ENCODE peak calls at places on chromosomes 7 and 10, in four cellular contexts. Q is DND-41, I is H1, W is WERI-Rb-1. O is an unnamed sample. For H3K36me3, the result is how much of the 10 kb centered on the place peaks cover.

GRCh38 chr7:158957507-158957900 is 101.1 kb downstream of the DYNC2I1 start:
- DNase-seq in I (no peak), Q (no peak), W (peak), O (no peak)

GRCh38 chr7:138434458-138435093 is 25.5 kb upstream of the TRIM24 start:
- DNase-seq in W (no peak), Q (no peak), I (no peak), O (no peak)

GRCh38 chr10:100101526-100102076 is 19.9 kb upstream of the CPN1 start:
- DNase-seq in Q (no peak), W (peak), I (no peak), O (no peak)

GRCh38 chr7:36278767-36279171 is 110.9 kb upstream of the ANLN start:
- DNase-seq in W (no peak), I (no peak), Q (no peak), O (no peak)

GRCh38 chr10:132551093-132551807 is 13.7 kb downstream of the INPP5A start:
- DNase-seq in Q (peak), W (no peak), I (no peak), O (peak)

GRCh38 chr7:116093516-116094301 is 63.1 kb upstream of the TFEC start:
- DNase-seq in W (no peak), I (no peak), Q (no peak), O (no peak)

GRCh38 chr10:67780759-67781538 is 57.0 kb downstream of the DNAJC12 start:
- DNase-seq in W (no peak), I (no peak), Q (peak), O (no peak)

GRCh38 chr7:25953859-25954258 is 198.1 kb upstream of the NFE2L3 start:
- DNase-seq in I (no peak), W (no peak), Q (no peak), O (no peak)

GRCh38 chr7:78649976-78650375 is 803.5 kb downstream of the MAGI2 start:
- DNase-seq in I (no peak), Q (no peak), W (no peak), O (no peak)

GRCh38 chr10:115117301-115117700 is 24.1 kb downstream of the ATRNL1 start:
- DNase-seq in Q (no peak), I (no peak), W (no peak), O (no peak)

GRCh38 chr10:129272171-129272570 is 194.9 kb upstream of the MGMT start:
- DNase-seq in Q (no peak), I (no peak), W (no peak), O (no peak)

GRCh38 chr7:91082854-91083495 is 181.3 kb upstream of the FZD1 start:
- DNase-seq in Q (no peak), I (no peak), W (no peak), O (no peak)

GRCh38 chr7:149007146-149007545 is 21.2 kb downstream of the PDIA4 start:
- DNase-seq in I (no peak), Q (no peak), W (no peak), O (no peak)

GRCh38 chr10:76051007-76051936 is 619.8 kb downstream of the LRMDA start:
- DNase-seq in I (no peak), W (peak), Q (peak), O (no peak)
- TF ChIP-seq CTCF in I (no peak), W (peak), Q (no peak), O (no peak)

GRCh38 chr10:33698028-33698427 is 363.6 kb upstream of the NRP1 start:
- DNase-seq in Q (no peak), I (no peak), W (no peak), O (no peak)

GRCh38 chr10:33697016-33697415 is 362.5 kb upstream of the NRP1 start:
- DNase-seq in I (no peak), Q (no peak), W (no peak), O (no peak)

DNA sequence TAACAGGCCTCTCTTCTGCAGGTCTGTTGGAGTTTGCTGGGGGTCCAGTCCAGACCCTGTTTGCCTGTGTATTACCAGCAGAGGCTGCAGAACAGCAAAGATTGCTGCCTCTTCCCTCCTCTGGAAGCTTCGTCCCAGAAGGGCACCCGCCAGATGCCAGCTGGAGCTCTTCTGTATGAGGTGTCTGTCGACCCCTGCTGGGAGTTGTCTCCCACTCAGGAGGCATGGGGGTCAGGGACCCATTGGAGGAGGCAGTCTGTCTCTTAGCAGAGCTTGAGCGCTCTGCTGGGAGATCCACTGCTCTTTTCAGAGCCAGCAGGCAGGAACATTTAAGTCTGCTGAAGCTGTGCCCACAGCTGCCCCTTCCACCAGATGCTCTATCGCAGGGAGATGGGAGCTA is 361.1 kb upstream of the NRP1 start:
- DNase-seq in Q (no peak), W (no peak), I (no peak), O (no peak)
- H3K4me3 ChIP-seq in Q (no peak), W (no peak), I (no peak), O (no peak)

GRCh38 chr7:43671520-43671919 is 57.8 kb downstream of the COA1 start:
- DNase-seq in I (no peak), W (no peak), Q (no peak), O (no peak)

GRCh38 chr7:43664681-43665080 is 64.6 kb downstream of the COA1 start:
- DNase-seq in W (no peak), I (no peak), Q (no peak), O (no peak)

GRCh38 chr7:43668035-43668434 is 61.3 kb downstream of the COA1 start:
- DNase-seq in W (no peak), I (no peak), Q (no peak), O (no peak)

GRCh38 chr7:43669286-43670081 is 59.8 kb downstream of the COA1 start:
- DNase-seq in W (no peak), Q (no peak), I (peak), O (no peak)

DNA sequence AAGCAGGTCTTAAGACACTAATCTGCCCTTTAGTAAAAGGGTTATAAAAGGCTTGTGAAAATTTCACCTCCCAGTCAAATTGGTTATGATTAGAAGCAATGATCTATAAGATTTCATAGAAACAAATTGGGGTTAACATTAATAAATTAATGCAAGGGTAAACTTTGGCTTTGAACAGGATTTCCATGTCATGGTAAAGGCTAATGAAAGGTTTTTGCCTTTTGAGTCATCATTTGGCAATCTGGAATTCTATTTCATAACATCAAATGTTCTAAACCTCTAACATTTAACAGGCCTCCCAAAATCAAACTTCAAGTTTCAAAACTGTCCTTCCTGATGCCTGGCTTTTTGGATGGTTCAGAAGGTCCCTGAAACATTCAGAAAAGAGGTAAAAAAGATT is 62.4 kb downstream of the COA1 start:
- DNase-seq in I (no peak), Q (no peak), W (no peak), O (no peak)
- H3K36me3 ChIP-seq in I (under half), Q (under half), W (under half), O (under half)

DNA sequence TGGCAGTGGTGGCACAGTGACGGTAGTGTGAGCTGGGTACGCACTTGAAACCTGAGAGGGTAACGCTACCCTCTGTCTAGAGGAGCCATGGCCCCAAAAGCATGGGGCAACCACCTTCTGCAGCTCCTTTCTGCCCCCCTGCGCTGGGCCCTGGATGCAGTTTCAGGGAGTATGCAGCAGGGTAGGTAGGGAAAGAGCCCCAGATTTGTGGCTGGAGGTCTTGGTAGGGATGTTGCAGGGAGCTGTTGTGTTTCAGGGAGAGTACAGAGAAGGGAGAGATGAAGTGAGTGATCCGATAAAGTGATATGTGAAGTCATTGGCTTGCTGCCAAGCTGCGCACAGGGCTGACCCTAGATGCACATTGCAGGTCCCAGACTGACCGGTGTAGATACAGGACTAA is 2.7 kb upstream of the PGAM2 start:
- DNase-seq in W (no peak), Q (no peak), I (no peak), O (no peak)
- TF ChIP-seq CTCF in W (no peak), Q (no peak), I (no peak), O (peak)

GRCh38 chr10:91465261-91465660 is 55.1 kb downstream of the HECTD2 start:
- DNase-seq in Q (no peak), W (no peak), I (no peak), O (no peak)

GRCh38 chr10:91467114-91467513 is 57.0 kb downstream of the HECTD2 start:
- DNase-seq in I (no peak), W (no peak), Q (no peak), O (no peak)

GRCh38 chr10:91462423-91462822 is 52.3 kb downstream of the HECTD2 start:
- DNase-seq in I (no peak), W (no peak), Q (no peak), O (no peak)

GRCh38 chr10:91464500-91464899 is 54.4 kb downstream of the HECTD2 start:
- DNase-seq in Q (no peak), I (no peak), W (no peak), O (no peak)
- H3K4me3 ChIP-seq in Q (no peak), I (no peak), W (no peak), O (no peak)

GRCh38 chr7:102203218-102203617 is 83.5 kb upstream of the SH2B2 start:
- DNase-seq in Q (no peak), W (no peak), I (no peak), O (no peak)
- H3K36me3 ChIP-seq in Q (half or more), W (half or more), I (under half), O (under half)

GRCh38 chr7:125059861-125060456 is 130.3 kb upstream of the POT1 start:
- DNase-seq in I (no peak), W (no peak), Q (no peak), O (no peak)
- TF ChIP-seq CTCF in I (no peak), W (no peak), Q (peak), O (peak)

DNA sequence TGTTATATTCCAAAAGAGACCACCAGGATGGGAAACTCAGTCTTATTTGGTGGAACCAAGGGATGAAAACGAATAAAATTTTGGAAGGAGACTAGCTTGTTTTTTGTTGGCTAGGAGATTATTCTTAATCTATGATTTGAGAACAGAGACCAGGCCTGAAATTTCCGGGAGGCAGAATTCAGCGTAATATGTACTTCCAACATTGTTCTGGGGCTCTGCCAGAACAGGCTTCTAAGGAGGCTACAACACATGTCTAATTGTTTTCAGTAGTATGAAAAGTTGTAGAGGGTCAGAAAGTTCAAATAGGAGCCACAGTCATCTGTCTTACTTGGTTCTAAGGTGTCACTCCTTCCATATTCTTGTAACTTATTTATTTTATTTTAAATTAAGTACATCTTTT is 1.7 kb downstream of the DDX21 start:
- DNase-seq in I (no peak), Q (no peak), W (no peak), O (no peak)
- H3K4me3 ChIP-seq in I (peak), Q (peak), W (no peak), O (peak)

O was measured in GM06990.